ENCODE peak calls at places on chromosome 18, in six cellular contexts. One of them, this sample, is unnamed.

GRCh38 chr18:384897-385296 is 115.6 kb downstream of the COLEC12 start:
- DNase-seq in IMR-90: no peak
- DNase-seq in mesenchymal stem cell: no peak
- DNase-seq in neuronal stem cell: no peak
- DNase-seq in H9: no peak
- DNase-seq in trophoblast cell: no peak
- DNase-seq in this sample: no peak

GRCh38 chr18:63511285-63511684 is 30.9 kb upstream of the SERPINB12 start:
- DNase-seq in IMR-90: peak; percentile 63
- DNase-seq in mesenchymal stem cell: peak; percentile 59
- DNase-seq in neuronal stem cell: peak; percentile 39
- DNase-seq in H9: peak; percentile 83
- DNase-seq in trophoblast cell: peak; percentile 70
- DNase-seq in this sample: peak; percentile 44

GRCh38 chr18:9779630-9780029 is 71.5 kb downstream of the RAB31 start:
- DNase-seq in IMR-90: no peak
- DNase-seq in mesenchymal stem cell: no peak
- DNase-seq in neuronal stem cell: no peak
- DNase-seq in H9: no peak
- DNase-seq in trophoblast cell: peak; percentile 27
- DNase-seq in this sample: no peak

GRCh38 chr18:37243756-37244155 is 321.8 kb downstream of the CELF4 start:
- DNase-seq in IMR-90: no peak
- DNase-seq in mesenchymal stem cell: no peak
- DNase-seq in neuronal stem cell: no peak
- DNase-seq in H9: no peak
- DNase-seq in trophoblast cell: peak; percentile 11
- DNase-seq in this sample: no peak

GRCh38 chr18:2304378-2305175 is 266.7 kb downstream of the METTL4 start:
- DNase-seq in IMR-90: peak; percentile 3
- DNase-seq in mesenchymal stem cell: no peak
- DNase-seq in neuronal stem cell: no peak
- DNase-seq in H9: no peak
- DNase-seq in trophoblast cell: peak; percentile 96
- DNase-seq in this sample: no peak

GRCh38 chr18:48794251-48794970 is 156.4 kb downstream of the SMAD7 start:
- DNase-seq in IMR-90: no peak
- DNase-seq in mesenchymal stem cell: no peak
- DNase-seq in neuronal stem cell: no peak
- DNase-seq in H9: no peak
- DNase-seq in trophoblast cell: no peak
- DNase-seq in this sample: no peak

GRCh38 chr18:46156838-46157237 is 52.7 kb downstream of the HAUS1 start:
- DNase-seq in IMR-90: no peak
- DNase-seq in mesenchymal stem cell: no peak
- DNase-seq in neuronal stem cell: no peak
- DNase-seq in H9: no peak
- DNase-seq in trophoblast cell: no peak
- DNase-seq in this sample: no peak

GRCh38 chr18:7941533-7941932 is 374.4 kb downstream of the PTPRM start:
- DNase-seq in IMR-90: no peak
- DNase-seq in mesenchymal stem cell: no peak
- DNase-seq in neuronal stem cell: no peak
- DNase-seq in H9: no peak
- DNase-seq in trophoblast cell: no peak
- DNase-seq in this sample: no peak

GRCh38 chr18:697771-698170 is 14.7 kb downstream of the ENOSF1 start:
- DNase-seq in IMR-90: no peak
- DNase-seq in mesenchymal stem cell: no peak
- DNase-seq in neuronal stem cell: no peak
- DNase-seq in H9: peak; percentile 43
- DNase-seq in trophoblast cell: peak; percentile 18
- DNase-seq in this sample: no peak

GRCh38 chr18:702957-703659 is 9.3 kb downstream of the ENOSF1 start:
- DNase-seq in IMR-90: peak; percentile 91
- DNase-seq in mesenchymal stem cell: peak; percentile 97
- DNase-seq in neuronal stem cell: no peak
- DNase-seq in H9: no peak
- DNase-seq in trophoblast cell: peak; percentile 41
- DNase-seq in this sample: peak; percentile 23

GRCh38 chr18:49041677-49042570 is 91.2 kb upstream of the SMAD7 start:
- DNase-seq in IMR-90: peak; percentile 56
- DNase-seq in mesenchymal stem cell: peak; percentile 64
- DNase-seq in neuronal stem cell: no peak
- DNase-seq in H9: peak; percentile 65
- DNase-seq in trophoblast cell: peak; percentile 41
- DNase-seq in this sample: no peak

GRCh38 chr18:49399003-49399402 is 61.4 kb downstream of the DYM start:
- DNase-seq in IMR-90: peak; percentile 13
- DNase-seq in mesenchymal stem cell: peak; percentile 4
- DNase-seq in neuronal stem cell: no peak
- DNase-seq in H9: no peak
- DNase-seq in trophoblast cell: peak; percentile 31
- DNase-seq in this sample: no peak

GRCh38 chr18:9890191-9890590 is 4.4 kb downstream of the TXNDC2 start:
- DNase-seq in IMR-90: no peak
- DNase-seq in mesenchymal stem cell: no peak
- DNase-seq in neuronal stem cell: no peak
- DNase-seq in H9: no peak
- DNase-seq in trophoblast cell: no peak
- DNase-seq in this sample: no peak

GRCh38 chr18:10973579-10974260 is 175.6 kb downstream of the PIEZO2 start:
- DNase-seq in IMR-90: peak; percentile 34
- DNase-seq in mesenchymal stem cell: peak; percentile 48
- DNase-seq in neuronal stem cell: no peak
- DNase-seq in H9: no peak
- DNase-seq in trophoblast cell: no peak
- DNase-seq in this sample: no peak

GRCh38 chr18:48340502-48340901 is 68.7 kb downstream of the ZBTB7C start:
- DNase-seq in IMR-90: no peak
- DNase-seq in mesenchymal stem cell: no peak
- DNase-seq in neuronal stem cell: no peak
- DNase-seq in H9: no peak
- DNase-seq in trophoblast cell: no peak
- DNase-seq in this sample: no peak

GRCh38 chr18:9575558-9575957 is 38.8 kb downstream of the PPP4R1 start:
- DNase-seq in IMR-90: peak; percentile 98
- DNase-seq in mesenchymal stem cell: peak; percentile 97
- DNase-seq in neuronal stem cell: peak; percentile 39
- DNase-seq in H9: peak; percentile 49
- DNase-seq in trophoblast cell: peak; percentile 98
- DNase-seq in this sample: peak; percentile 58

GRCh38 chr18:35513181-35513932 is 15.6 kb upstream of the INO80C start:
- DNase-seq in IMR-90: peak; percentile 54
- DNase-seq in mesenchymal stem cell: peak; percentile 68
- DNase-seq in neuronal stem cell: no peak
- DNase-seq in H9: no peak
- DNase-seq in trophoblast cell: peak; percentile 84
- DNase-seq in this sample: no peak

GRCh38 chr18:9260388-9261380 is 73.9 kb upstream of the TWSG1 start:
- DNase-seq in IMR-90: peak; percentile 5
- DNase-seq in mesenchymal stem cell: no peak
- DNase-seq in neuronal stem cell: no peak
- DNase-seq in H9: no peak
- DNase-seq in trophoblast cell: no peak
- DNase-seq in this sample: no peak

GRCh38 chr18:48996901-48997463 is 46.2 kb upstream of the SMAD7 start:
- DNase-seq in IMR-90: peak; percentile 81
- DNase-seq in mesenchymal stem cell: peak; percentile 94
- DNase-seq in neuronal stem cell: no peak
- DNase-seq in H9: no peak
- DNase-seq in trophoblast cell: peak; percentile 95
- DNase-seq in this sample: no peak

GRCh38 chr18:37289423-37289822 is 276.2 kb downstream of the CELF4 start:
- DNase-seq in IMR-90: no peak
- DNase-seq in mesenchymal stem cell: no peak
- DNase-seq in neuronal stem cell: no peak
- DNase-seq in H9: no peak
- DNase-seq in trophoblast cell: no peak
- DNase-seq in this sample: no peak

GRCh38 chr18:50647237-50647636 is 87.3 kb downstream of the MAPK4 start:
- DNase-seq in IMR-90: no peak
- DNase-seq in mesenchymal stem cell: no peak
- DNase-seq in neuronal stem cell: no peak
- DNase-seq in H9: no peak
- DNase-seq in trophoblast cell: no peak
- DNase-seq in this sample: no peak

GRCh38 chr18:984004-984403 is 79.3 kb downstream of the ADCYAP1 start:
- DNase-seq in IMR-90: no peak
- DNase-seq in mesenchymal stem cell: peak; percentile 28
- DNase-seq in neuronal stem cell: no peak
- DNase-seq in H9: no peak
- DNase-seq in trophoblast cell: no peak
- DNase-seq in this sample: no peak

GRCh38 chr18:33181016-33181415 is 259.5 kb downstream of the CCDC178 start:
- DNase-seq in IMR-90: no peak
- DNase-seq in mesenchymal stem cell: peak; percentile 69
- DNase-seq in neuronal stem cell: no peak
- DNase-seq in H9: no peak
- DNase-seq in trophoblast cell: no peak
- DNase-seq in this sample: no peak

GRCh38 chr18:25169701-25170100 is 182.3 kb downstream of the ZNF521 start:
- DNase-seq in IMR-90: peak; percentile 53
- DNase-seq in mesenchymal stem cell: peak; percentile 15
- DNase-seq in neuronal stem cell: no peak
- DNase-seq in H9: no peak
- DNase-seq in trophoblast cell: no peak
- DNase-seq in this sample: no peak

GRCh38 chr18:13375302-13376255 is 157.0 kb downstream of the LDLRAD4 start:
- DNase-seq in IMR-90: peak; percentile 91
- DNase-seq in mesenchymal stem cell: peak; percentile 72
- DNase-seq in neuronal stem cell: no peak
- DNase-seq in H9: no peak
- DNase-seq in trophoblast cell: peak; percentile 49
- DNase-seq in this sample: no peak

GRCh38 chr18:46053368-46054095 is 18.5 kb downstream of the PSTPIP2 start:
- DNase-seq in IMR-90: peak; percentile 68
- DNase-seq in mesenchymal stem cell: no peak
- DNase-seq in neuronal stem cell: no peak
- DNase-seq in H9: no peak
- DNase-seq in trophoblast cell: no peak
- DNase-seq in this sample: no peak

GRCh38 chr18:51137051-51137729 is 60.3 kb downstream of the MEX3C start:
- DNase-seq in IMR-90: no peak
- DNase-seq in mesenchymal stem cell: no peak
- DNase-seq in neuronal stem cell: no peak
- DNase-seq in H9: no peak
- DNase-seq in trophoblast cell: no peak
- DNase-seq in this sample: no peak

DNA sequence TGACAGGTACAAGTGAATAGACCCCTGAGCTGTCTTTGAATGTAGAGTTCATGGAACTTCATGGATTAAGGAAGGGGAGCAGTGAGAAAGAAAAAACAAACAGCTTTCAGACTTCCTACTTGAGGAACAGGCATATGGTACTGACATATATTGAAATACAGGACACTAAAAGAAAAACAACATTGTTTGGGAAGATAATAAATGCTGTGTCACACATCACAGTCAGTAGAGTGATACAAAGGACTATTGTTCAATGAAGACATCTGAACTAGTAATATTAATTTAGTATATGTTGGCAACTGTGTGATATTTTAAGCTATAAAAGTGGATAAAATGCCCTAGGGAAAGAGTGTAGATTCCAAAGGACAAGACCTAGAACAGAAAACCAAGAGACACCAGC is 3.3 kb downstream of the DSC2 start:
- DNase-seq in IMR-90: no peak
- DNase-seq in mesenchymal stem cell: no peak
- DNase-seq in neuronal stem cell: no peak
- DNase-seq in H9: no peak
- DNase-seq in trophoblast cell: no peak
- DNase-seq in this sample: no peak
- H3K14ac ChIP-seq in IMR-90: no peak overlapping the region
- H3K14ac ChIP-seq in mesenchymal stem cell: no peak overlapping the region
- H3K14ac ChIP-seq in neuronal stem cell: no peak overlapping the region
- H3K14ac ChIP-seq in H9: no peak overlapping the region
- H3K14ac ChIP-seq in trophoblast cell: no peak overlapping the region
- H3K14ac ChIP-seq in this sample: no peak overlapping the region

DNA sequence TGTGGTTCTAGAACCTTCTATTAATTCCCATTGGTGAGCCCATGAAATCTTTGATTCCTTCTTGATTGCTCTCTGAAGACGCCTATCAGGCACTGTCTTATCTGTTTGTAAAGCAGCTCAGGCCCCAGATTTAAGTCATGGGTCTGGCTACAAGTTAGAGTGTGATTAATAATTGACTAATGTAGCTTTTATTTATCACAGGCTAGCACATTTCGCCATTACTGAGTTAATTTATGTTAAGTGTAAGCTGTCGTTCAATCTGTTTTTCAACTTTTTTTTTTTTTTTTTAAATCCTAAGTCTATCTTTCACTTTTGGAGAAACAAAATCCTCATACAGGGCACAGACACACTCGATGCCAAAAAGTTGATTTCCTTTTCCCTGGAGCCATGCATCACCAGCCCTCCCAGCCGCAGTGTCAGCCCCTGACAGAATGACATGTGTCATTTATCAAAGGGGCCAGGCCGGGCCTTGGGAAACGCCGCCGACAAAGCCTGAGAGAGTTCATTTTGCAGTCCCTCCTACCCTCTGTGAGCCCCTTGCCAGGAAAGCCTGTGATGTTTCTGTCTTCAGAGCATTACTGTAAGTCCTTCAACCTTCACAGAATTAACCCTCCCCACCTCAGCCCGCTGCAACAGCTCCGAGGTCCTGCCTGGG is 15.8 kb downstream of the TSHZ1 start:
- DNase-seq in IMR-90: peak; percentile 18
- DNase-seq in mesenchymal stem cell: no peak
- DNase-seq in neuronal stem cell: peak; percentile 5
- DNase-seq in H9: no peak
- DNase-seq in trophoblast cell: no peak
- DNase-seq in this sample: no peak
- H3K14ac ChIP-seq in IMR-90: peak overlapping the region; percentile 49
- H3K14ac ChIP-seq in mesenchymal stem cell: no peak overlapping the region
- H3K14ac ChIP-seq in neuronal stem cell: no peak overlapping the region
- H3K14ac ChIP-seq in H9: no peak overlapping the region
- H3K14ac ChIP-seq in trophoblast cell: no peak overlapping the region
- H3K14ac ChIP-seq in this sample: no peak overlapping the region

GRCh38 chr18:22335644-22336275 is 82.0 kb downstream of the CTAGE1 start:
- DNase-seq in IMR-90: no peak
- DNase-seq in mesenchymal stem cell: no peak
- DNase-seq in neuronal stem cell: no peak
- DNase-seq in H9: no peak
- DNase-seq in trophoblast cell: peak; percentile 22
- DNase-seq in this sample: no peak
- H3K14ac ChIP-seq in IMR-90: no peak overlapping the region
- H3K14ac ChIP-seq in mesenchymal stem cell: no peak overlapping the region
- H3K14ac ChIP-seq in neuronal stem cell: no peak overlapping the region
- H3K14ac ChIP-seq in H9: no peak overlapping the region
- H3K14ac ChIP-seq in trophoblast cell: no peak overlapping the region
- H3K14ac ChIP-seq in this sample: no peak overlapping the region

DNA sequence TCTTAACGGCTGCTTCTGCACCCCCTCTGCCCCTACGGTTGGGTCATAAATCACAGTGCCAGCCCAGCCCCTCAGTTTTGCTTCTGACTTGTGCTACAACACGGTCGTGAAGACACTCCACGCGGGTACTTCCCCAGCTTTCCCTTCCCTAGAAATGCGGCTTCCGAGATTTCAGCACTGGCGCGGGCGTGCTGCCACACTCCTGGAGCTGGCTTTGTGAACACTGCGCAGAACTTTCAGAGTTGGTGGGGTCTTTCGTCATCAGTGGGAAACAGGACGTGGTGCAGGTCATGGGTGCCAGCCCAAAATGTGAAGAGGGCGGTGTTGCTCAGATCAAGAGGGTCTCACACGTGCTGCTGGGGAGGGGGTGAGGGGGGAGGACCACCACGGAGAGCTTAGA is 733.0 kb upstream of the SALL3 start:
- DNase-seq in IMR-90: no peak
- DNase-seq in mesenchymal stem cell: no peak
- DNase-seq in neuronal stem cell: no peak
- DNase-seq in H9: no peak
- DNase-seq in trophoblast cell: no peak
- DNase-seq in this sample: no peak
- H3K14ac ChIP-seq in IMR-90: no peak overlapping the region
- H3K14ac ChIP-seq in mesenchymal stem cell: no peak overlapping the region
- H3K14ac ChIP-seq in neuronal stem cell: no peak overlapping the region
- H3K14ac ChIP-seq in H9: no peak overlapping the region
- H3K14ac ChIP-seq in trophoblast cell: no peak overlapping the region
- H3K14ac ChIP-seq in this sample: no peak overlapping the region